ENCODE peak calls at places on chromosomes 7 and 10, in six cellular contexts. I is GM23338, O is Peyer's patch, C is Calu3, P is right lobe of liver, J is RWPE2. H is an unnamed sample.

GRCh38 chr7:128206747-128207500 is 34.2 kb upstream of the LEP start:
- DNase-seq in O (no peak), C (no peak), P (peak), I (no peak), J (no peak), H (peak)

GRCh38 chr10:122699796-122700466 is at the start of gene C10orf120:
- DNase-seq in O (no peak), I (no peak), J (no peak), C (no peak), P (no peak), H (no peak)

GRCh38 chr7:2912684-2913439 is 68.8 kb upstream of the GNA12 start:
- DNase-seq in J (no peak), I (no peak), C (no peak), P (no peak), O (no peak), H (no peak)

GRCh38 chr10:90031776-90032175 is 330.4 kb downstream of the KIF20B start:
- DNase-seq in I (no peak), J (no peak), O (no peak), C (no peak), P (no peak), H (no peak)

GRCh38 chr10:796233-796632 is 106.8 kb upstream of the DIP2C start:
- DNase-seq in J (no peak), O (no peak), I (no peak), P (peak), C (no peak), H (no peak)

GRCh38 chr7:25694690-25695089 is 457.3 kb upstream of the NFE2L3 start:
- DNase-seq in J (no peak), C (no peak), I (no peak), P (no peak), O (no peak), H (no peak)

GRCh38 chr10:27440021-27440420 is 64.1 kb upstream of the RAB18 start:
- DNase-seq in O (no peak), I (no peak), P (no peak), C (no peak), J (no peak), H (no peak)

GRCh38 chr7:116672596-116673503 is 854 bp downstream of the MET start:
- DNase-seq in J (no peak), O (no peak), P (no peak), C (peak), I (peak), H (no peak)

GRCh38 chr7:28174442-28174841 is 6.2 kb downstream of the JAZF1 start:
- DNase-seq in C (no peak), I (no peak), P (no peak), J (no peak), O (no peak), H (no peak)

GRCh38 chr10:103265712-103266329 is 11.1 kb upstream of the INA start:
- DNase-seq in C (peak), J (no peak), I (peak), P (peak), O (peak), H (no peak)

GRCh38 chr10:101237080-101237817 is 8.0 kb upstream of the LBX1 start:
- DNase-seq in O (no peak), I (peak), P (no peak), C (no peak), J (no peak), H (no peak)

GRCh38 chr7:39987641-39988347 is 37.7 kb downstream of the CDK13 start:
- DNase-seq in O (no peak), I (no peak), J (no peak), C (no peak), P (no peak), H (no peak)

GRCh38 chr7:150388709-150389531 is 9.8 kb downstream of the ZNF775 start:
- DNase-seq in P (peak), I (peak), C (no peak), J (no peak), O (peak), H (no peak)
- TF ChIP-seq CTCF in P (peak), I (peak), C (no peak), J (no peak), O (peak), H (peak)

GRCh38 chr10:71753960-71754505 is 19.3 kb downstream of the VSIR start:
- DNase-seq in C (no peak), I (no peak), O (no peak), J (no peak), P (no peak), H (no peak)

GRCh38 chr10:71754562-71754961 is 18.8 kb downstream of the VSIR start:
- DNase-seq in J (no peak), C (no peak), O (no peak), I (no peak), P (no peak), H (no peak)

GRCh38 chr10:71751515-71752224 is 21.6 kb downstream of the VSIR start:
- DNase-seq in I (no peak), P (peak), J (no peak), C (no peak), O (no peak), H (no peak)

GRCh38 chr10:71752391-71753090 is 20.8 kb downstream of the VSIR start:
- DNase-seq in O (peak), P (peak), C (no peak), I (no peak), J (no peak), H (no peak)

DNA sequence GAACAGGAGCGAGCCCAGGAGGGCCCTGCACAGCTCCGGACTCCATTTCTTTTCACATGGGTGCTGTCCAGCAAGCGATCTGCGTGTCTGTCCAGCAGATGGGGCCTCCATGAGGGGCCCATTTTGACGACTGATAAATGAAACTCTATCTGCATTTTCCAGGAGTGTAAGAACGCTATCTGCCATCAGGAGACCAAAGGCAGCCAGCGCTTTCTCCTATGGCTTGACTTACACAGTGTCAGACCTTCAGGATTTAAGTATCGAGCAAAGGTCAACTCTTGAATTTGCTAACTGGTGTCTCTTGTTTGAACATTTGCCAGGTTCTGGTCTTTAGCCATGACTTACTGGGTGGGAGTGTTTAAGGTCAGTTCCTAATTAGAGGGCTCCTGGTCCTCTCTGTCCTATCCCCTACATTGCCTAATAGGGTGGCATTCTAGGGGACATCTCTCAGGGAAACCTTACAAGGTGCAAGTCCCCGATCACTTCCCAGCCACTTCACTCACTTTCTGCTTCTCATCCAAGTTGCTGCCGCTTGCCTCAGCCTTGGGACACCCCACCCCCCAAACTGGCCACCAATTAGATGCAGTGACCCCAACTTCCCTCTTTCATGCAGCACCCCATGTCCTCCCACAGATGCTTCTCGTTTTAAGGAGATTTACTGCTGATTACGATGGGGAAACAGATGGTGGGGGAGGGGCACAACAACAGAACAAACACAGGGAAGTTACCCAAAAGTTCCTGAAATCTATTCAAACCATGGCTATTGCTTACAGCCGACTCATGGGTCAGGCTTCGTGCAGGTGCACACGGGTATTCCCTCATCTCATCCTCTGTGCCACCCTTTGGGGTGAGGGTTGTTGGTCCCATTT is 20.0 kb downstream of the VSIR start:
- DNase-seq in O (peak), C (no peak), J (no peak), I (no peak), P (peak), H (no peak)
- TF ChIP-seq CTCF in O (no peak), C (no peak), J (no peak), I (no peak), P (no peak), H (no peak)

GRCh38 chr7:44237696-44238095 is 36.9 kb downstream of the YKT6 start:
- DNase-seq in I (no peak), C (no peak), P (no peak), O (no peak), J (no peak), H (no peak)

GRCh38 chr7:44238116-44238695 is 37.4 kb downstream of the YKT6 start:
- DNase-seq in P (no peak), J (no peak), C (no peak), O (no peak), I (no peak), H (no peak)

GRCh38 chr7:44235066-44235465 is 34.3 kb downstream of the YKT6 start:
- DNase-seq in O (no peak), C (no peak), J (no peak), I (no peak), P (no peak), H (no peak)

GRCh38 chr7:44236333-44236728 is 35.6 kb downstream of the YKT6 start:
- DNase-seq in O (no peak), J (no peak), I (peak), C (no peak), P (no peak), H (no peak)

DNA sequence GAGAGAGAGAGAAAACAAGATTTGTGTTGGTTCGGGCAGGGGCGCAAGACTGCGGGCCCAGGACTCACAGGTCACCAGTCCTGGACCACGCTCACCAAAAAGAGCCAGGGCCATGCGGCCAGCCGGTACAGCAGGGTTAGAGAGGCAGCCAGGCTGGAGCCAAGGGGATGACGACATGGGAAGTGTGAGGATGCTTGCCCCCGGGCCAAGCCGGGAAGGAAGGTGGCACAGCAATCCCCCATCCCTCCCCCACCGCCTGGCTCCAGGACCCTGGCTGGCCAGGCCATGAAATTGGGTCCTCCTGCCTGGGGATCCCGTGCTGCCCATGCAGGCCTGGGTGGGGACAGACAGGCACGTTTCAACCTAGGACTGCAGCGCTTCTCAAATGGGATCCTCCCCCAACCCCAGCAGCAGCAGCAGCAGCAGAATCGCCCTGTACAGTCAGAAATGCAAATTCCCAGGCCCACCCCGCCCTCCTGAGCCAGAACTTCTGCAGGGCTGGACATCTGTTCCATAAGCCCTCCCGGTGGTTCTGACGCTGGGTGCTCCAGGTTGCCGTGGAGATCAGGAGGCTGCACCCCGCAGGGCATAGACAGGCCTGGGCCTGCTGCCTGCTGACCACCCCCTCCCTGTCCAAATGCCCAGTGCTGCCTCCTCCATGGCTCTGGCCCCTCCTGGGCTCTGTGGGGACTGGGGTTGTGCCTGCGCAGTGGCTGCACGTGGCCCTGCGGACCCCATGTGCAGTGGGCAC is 35.0 kb downstream of the YKT6 start:
- DNase-seq in I (no peak), P (no peak), O (no peak), J (no peak), C (no peak), H (no peak)
- TF ChIP-seq CTCF in I (no peak), P (no peak), O (no peak), J (no peak), C (no peak), H (no peak)

GRCh38 chr7:152383341-152384234 is 52.2 kb downstream of the KMT2C start:
- DNase-seq in C (no peak), I (no peak), O (no peak), P (no peak), J (no peak), H (no peak)
- TF ChIP-seq CTCF in C (no peak), I (no peak), O (no peak), P (no peak), J (no peak), H (no peak)

GRCh38 chr7:74405191-74405898 is 48.4 kb upstream of the GTF2IRD1 start:
- DNase-seq in J (no peak), I (peak), P (no peak), C (no peak), O (no peak), H (peak)
- TF ChIP-seq CTCF in J (peak), I (peak), P (no peak), C (peak), O (no peak), H (peak)

DNA sequence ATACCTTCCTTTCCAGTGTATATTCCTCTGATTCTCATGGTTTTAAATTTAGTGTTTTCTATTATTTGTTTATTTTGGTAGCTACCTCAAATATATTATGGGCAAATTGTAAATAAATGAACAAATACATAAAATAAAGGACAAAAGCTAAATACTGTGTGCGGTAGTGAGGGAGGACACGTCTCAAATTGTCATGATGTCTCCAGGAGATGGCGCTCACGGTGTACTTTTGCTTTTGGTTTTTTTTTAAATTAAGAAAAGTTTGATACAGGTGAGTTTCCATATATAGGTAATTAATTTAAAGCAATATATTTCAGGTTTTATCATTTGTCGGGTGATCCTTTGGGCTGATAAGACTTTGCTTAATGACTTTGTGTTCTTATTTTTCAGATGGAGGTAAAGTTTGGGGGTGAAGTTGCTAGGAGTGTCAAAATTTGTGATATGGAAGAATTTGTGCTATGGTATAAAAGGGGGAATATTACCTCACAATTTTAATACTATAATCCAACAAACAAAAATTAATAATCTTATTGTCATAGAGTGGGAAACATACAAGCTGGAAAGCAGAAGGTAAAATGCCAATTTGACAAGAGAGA is 68.4 kb upstream of the TMEM229A start:
- DNase-seq in C (peak), P (no peak), I (peak), J (no peak), O (no peak), H (no peak)
- TF ChIP-seq CTCF in C (peak), P (no peak), I (peak), J (peak), O (peak), H (peak)

DNA sequence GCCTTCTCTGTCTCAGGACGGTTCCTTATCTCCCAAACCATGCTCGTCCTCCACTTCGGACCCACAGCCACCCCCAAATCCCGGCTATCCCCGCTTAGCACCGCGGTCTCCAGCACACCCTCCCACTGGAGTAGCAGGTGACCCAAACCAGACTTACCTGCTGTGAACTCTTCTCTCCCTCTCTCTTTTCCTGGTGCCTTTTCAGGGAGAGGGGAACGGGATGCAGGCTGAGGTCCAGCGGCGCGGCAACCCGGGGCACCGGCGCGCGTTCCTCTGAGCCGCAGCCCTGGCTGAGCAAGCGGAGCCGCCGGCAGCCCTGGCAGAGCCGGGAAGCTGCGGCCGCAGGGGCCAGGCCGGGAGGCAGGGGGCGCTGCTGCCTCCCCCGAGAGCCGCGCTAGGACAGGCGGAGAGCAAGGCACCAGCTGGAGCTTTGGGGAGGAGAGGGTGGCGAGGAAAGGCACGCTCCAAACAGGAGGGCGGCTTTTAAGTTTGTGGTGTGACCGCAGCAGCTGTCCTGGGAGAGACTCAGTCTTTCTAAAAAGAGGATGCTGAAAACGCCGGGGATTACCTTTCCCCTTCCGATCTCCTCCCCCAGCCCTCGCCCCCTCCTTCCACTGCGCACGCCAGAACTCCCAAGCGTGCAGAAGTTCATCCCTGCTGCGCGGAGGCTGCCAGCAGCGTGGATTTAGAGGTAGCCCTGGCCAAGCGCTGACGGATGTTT is at the start of gene SEMA3D:
- DNase-seq in J (peak), P (peak), O (peak), C (peak), I (peak), H (peak)
- TF ChIP-seq CTCF in J (peak), P (peak), O (peak), C (peak), I (peak), H (peak)

GRCh38 chr10:113434315-113434714 is 118.5 kb upstream of the HABP2 start:
- DNase-seq in O (no peak), I (no peak), C (no peak), J (no peak), P (no peak), H (no peak)
- TF ChIP-seq CTCF in O (no peak), I (no peak), C (no peak), J (no peak), P (no peak), H (no peak)